ENCODE peak calls at places on chromosomes 1 and 21, in nine cellular contexts. G is HFF-Myc, K is WTC11, D is lung, Y is cardiac muscle cell, F is uterus, L is GM12865, U is choroid plexus epithelial cell, T is dorsolateral prefrontal cortex. J is an unnamed sample.

GRCh38 chr1:87252406-87252805 is 76.3 kb upstream of the LMO4 start:
- DNase-seq in D (no peak), G (peak), L (no peak), Y (peak), F (no peak), K (no peak), T (no peak), U (peak), J (no peak)

GRCh38 chr21:45361033-45361997 is 43.6 kb upstream of the COL18A1 start:
- DNase-seq in T (no peak), U (no peak), D (no peak), Y (no peak), G (no peak), K (no peak), L (no peak), F (no peak), J (no peak)

GRCh38 chr1:228366062-228366850 is 40.4 kb downstream of the TRIM11 start:
- DNase-seq in U (no peak), K (peak), D (no peak), L (no peak), T (peak), F (peak), G (no peak), Y (no peak), J (no peak)

GRCh38 chr1:55310517-55310927 is 95.4 kb upstream of the USP24 start:
- DNase-seq in D (no peak), G (peak), F (no peak), K (no peak), L (no peak), U (peak), Y (peak), T (peak), J (no peak)

GRCh38 chr1:7248402-7248805 is 463.1 kb downstream of the CAMTA1 start:
- DNase-seq in F (no peak), G (no peak), Y (no peak), T (no peak), L (no peak), D (no peak), U (no peak), K (no peak), J (no peak)

GRCh38 chr1:205600085-205600484 is 31.7 kb downstream of the ELK4 start:
- DNase-seq in G (no peak), K (no peak), U (peak), Y (peak), F (no peak), D (no peak), L (peak), T (no peak), J (no peak)

GRCh38 chr1:229431270-229432115 is 2.4 kb downstream of the ACTA1 start:
- DNase-seq in F (no peak), D (no peak), T (no peak), U (no peak), Y (no peak), K (no peak), G (no peak), L (no peak), J (no peak)

GRCh38 chr1:117512728-117513321 is 93.0 kb upstream of the TENT5C start:
- DNase-seq in K (no peak), T (no peak), U (peak), L (peak), G (no peak), Y (peak), D (no peak), F (no peak), J (no peak)

GRCh38 chr1:224554056-224554455 is 62.1 kb upstream of the CNIH3 start:
- DNase-seq in G (no peak), U (no peak), D (no peak), Y (no peak), K (no peak), L (no peak), T (no peak), F (no peak), J (no peak)

GRCh38 chr1:29410476-29410875 is 174.2 kb downstream of the PTPRU start:
- DNase-seq in U (no peak), G (no peak), F (no peak), L (no peak), T (no peak), Y (no peak), K (no peak), D (no peak), J (no peak)

GRCh38 chr1:19033926-19034680 is 77.6 kb upstream of the IFFO2 start:
- DNase-seq in D (no peak), L (no peak), U (no peak), K (peak), F (peak), G (no peak), Y (no peak), T (no peak), J (no peak)

GRCh38 chr1:79614762-79615161 is 608.2 kb upstream of the ADGRL4 start:
- DNase-seq in T (no peak), G (no peak), U (peak), Y (no peak), F (no peak), K (no peak), D (no peak), L (no peak), J (no peak)

GRCh38 chr1:235783148-235783776 is 83.4 kb downstream of the LYST start:
- DNase-seq in L (peak), G (peak), Y (peak), F (no peak), U (peak), K (no peak), D (no peak), T (no peak), J (no peak)

GRCh38 chr1:69055223-69055622 is 512.5 kb upstream of the LRRC7 start:
- DNase-seq in F (no peak), L (peak), G (peak), U (peak), T (no peak), K (no peak), Y (no peak), D (no peak), J (no peak)

GRCh38 chr1:172566196-172566997 is 33.4 kb downstream of the SUCO start:
- DNase-seq in T (no peak), Y (no peak), K (no peak), L (no peak), G (no peak), D (no peak), F (no peak), U (no peak), J (no peak)

GRCh38 chr1:213669512-213669911 is 318.3 kb upstream of the PROX1 start:
- DNase-seq in U (no peak), D (no peak), K (no peak), F (no peak), T (no peak), L (no peak), Y (no peak), G (no peak), J (no peak)

GRCh38 chr1:182441719-182442118 is 8.2 kb upstream of the RGSL1 start:
- DNase-seq in D (no peak), K (no peak), U (no peak), T (no peak), Y (no peak), F (no peak), G (no peak), L (peak), J (no peak)

GRCh38 chr1:82464362-82464931 is 663.7 kb downstream of the ADGRL2 start:
- DNase-seq in T (no peak), Y (peak), D (peak), U (peak), L (no peak), G (no peak), K (no peak), F (no peak), J (no peak)

GRCh38 chr1:59185163-59185855 is 111.6 kb upstream of the FGGY start:
- DNase-seq in F (no peak), K (no peak), U (no peak), D (no peak), T (no peak), G (no peak), L (no peak), Y (no peak), J (no peak)

GRCh38 chr1:208821939-208822338 is 577.8 kb upstream of the PLXNA2 start:
- DNase-seq in G (no peak), D (no peak), F (no peak), U (no peak), K (no peak), T (no peak), L (no peak), Y (no peak), J (no peak)

GRCh38 chr1:68542586-68542985 is 45.7 kb upstream of the DEPDC1 start:
- DNase-seq in L (no peak), Y (peak), D (no peak), K (no peak), F (no peak), G (no peak), T (no peak), U (peak), J (no peak)

GRCh38 chr1:201921952-201922558 is 24.3 kb downstream of the LMOD1 start:
- DNase-seq in G (no peak), U (no peak), L (no peak), D (no peak), F (no peak), K (no peak), T (no peak), Y (no peak), J (no peak)

GRCh38 chr1:201914456-201915235 is 25.9 kb downstream of the SHISA4 start:
- DNase-seq in F (peak), T (no peak), U (no peak), K (no peak), L (no peak), Y (peak), G (no peak), D (no peak), J (no peak)

GRCh38 chr1:201916649-201917249 is 28.1 kb downstream of the SHISA4 start:
- DNase-seq in F (peak), T (no peak), Y (peak), U (peak), L (peak), G (peak), K (no peak), D (peak), J (no peak)

GRCh38 chr1:201918343-201918742 is 28.0 kb downstream of the LMOD1 start:
- DNase-seq in F (peak), U (no peak), L (no peak), T (no peak), D (no peak), K (no peak), G (no peak), Y (no peak), J (no peak)

GRCh38 chr1:201917362-201918033 is 28.8 kb downstream of the SHISA4 start:
- DNase-seq in G (peak), F (peak), K (no peak), T (no peak), D (no peak), U (peak), L (no peak), Y (peak), J (no peak)
- TF ChIP-seq CTCF in G (no peak), F (no peak), K (no peak), T (no peak), D (no peak), U (peak), L (no peak), Y (no peak), J (no peak)

GRCh38 chr1:211910136-211910884 is 79.7 kb upstream of the LPGAT1 start:
- DNase-seq in U (no peak), G (no peak), D (no peak), F (no peak), K (no peak), Y (no peak), T (no peak), L (no peak), J (no peak)

GRCh38 chr1:211909385-211909784 is 78.8 kb upstream of the LPGAT1 start:
- DNase-seq in Y (no peak), K (no peak), D (no peak), L (no peak), U (no peak), F (no peak), G (no peak), T (no peak), J (no peak)

GRCh38 chr1:211910917-211911485 is 80.4 kb upstream of the LPGAT1 start:
- DNase-seq in F (no peak), U (no peak), L (no peak), K (no peak), G (peak), T (no peak), Y (no peak), D (no peak), J (no peak)

GRCh38 chr1:211908453-211908852 is 77.9 kb upstream of the LPGAT1 start:
- DNase-seq in G (no peak), L (peak), T (no peak), U (no peak), K (no peak), F (no peak), D (no peak), Y (no peak), J (no peak)

DNA sequence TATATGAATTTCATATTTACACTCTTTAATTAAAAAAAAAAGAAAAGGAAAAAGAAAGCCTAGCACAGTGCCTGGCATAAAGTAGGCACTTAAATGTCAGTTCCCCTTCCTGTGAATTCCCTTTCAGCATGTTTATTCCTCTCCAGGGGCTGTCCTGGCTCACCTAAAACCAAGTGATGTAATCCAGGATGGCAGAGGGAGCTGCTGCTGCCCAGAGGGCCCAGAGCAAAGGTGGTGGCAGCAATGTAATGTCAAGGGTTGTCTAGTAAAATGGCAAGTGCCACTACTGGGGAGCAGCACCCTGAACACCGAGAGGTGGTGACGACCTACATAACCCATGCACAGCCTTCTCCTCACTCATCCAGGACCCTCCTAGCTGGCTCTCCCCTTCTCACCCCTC is 78.4 kb upstream of the LPGAT1 start:
- DNase-seq in G (no peak), K (no peak), U (no peak), T (no peak), Y (no peak), L (no peak), F (no peak), D (no peak), J (no peak)
- TF ChIP-seq CTCF in G (no peak), K (no peak), U (no peak), T (no peak), Y (no peak), L (no peak), F (no peak), D (no peak), J (no peak)

GRCh38 chr1:22018583-22019559 is 17.4 kb downstream of the CELA3A start:
- DNase-seq in G (peak), L (peak), T (no peak), D (peak), F (no peak), Y (peak), U (peak), K (no peak), J (no peak)
- TF ChIP-seq CTCF in G (peak), L (peak), T (no peak), D (no peak), F (no peak), Y (peak), U (peak), K (no peak), J (no peak)

GRCh38 chr1:64823691-64824476 is 79.0 kb downstream of the RAVER2 start:
- DNase-seq in Y (peak), G (peak), T (peak), D (peak), F (peak), L (peak), U (peak), K (peak), J (no peak)
- TF ChIP-seq CTCF in Y (peak), G (peak), T (peak), D (peak), F (peak), L (peak), U (peak), K (peak), J (peak)

DNA sequence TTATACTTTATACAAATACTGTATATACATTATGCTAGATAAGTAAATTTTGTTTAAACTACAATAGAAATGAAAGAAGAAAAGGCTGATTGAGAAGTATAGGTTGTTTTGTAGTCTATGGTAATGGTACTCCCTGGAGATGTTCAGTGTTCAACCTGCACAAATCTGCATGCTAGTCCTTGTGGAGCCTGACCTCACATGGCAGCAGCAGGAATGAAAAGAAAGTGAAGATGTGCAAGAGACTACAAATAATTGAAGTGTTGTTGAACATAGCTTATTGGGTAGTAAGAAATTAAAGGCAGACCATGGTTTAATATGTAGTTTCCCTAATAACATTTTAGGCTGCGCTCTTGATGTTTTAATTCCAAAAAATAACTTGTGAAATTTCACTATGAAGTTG is 201.2 kb downstream of the TGFB2 start:
- DNase-seq in F (no peak), T (no peak), L (no peak), U (peak), G (no peak), K (no peak), D (no peak), Y (peak), J (no peak)
- TF ChIP-seq CTCF in F (no peak), T (no peak), L (no peak), U (peak), G (peak), K (no peak), D (no peak), Y (peak), J (no peak)

GRCh38 chr1:232793944-232794343 is 11.3 kb upstream of the MAP10 start:
- DNase-seq in K (no peak), L (peak), U (peak), Y (peak), G (peak), F (no peak), T (no peak), D (no peak), J (no peak)
- TF ChIP-seq CTCF in K (no peak), L (no peak), U (peak), Y (no peak), G (peak), F (no peak), T (no peak), D (no peak), J (no peak)

GRCh38 chr21:15826908-15827601 is 97.3 kb downstream of the USP25 start:
- DNase-seq in G (no peak), D (no peak), K (no peak), U (no peak), Y (no peak), T (no peak), F (no peak), L (no peak), J (no peak)

GRCh38 chr21:15825699-15826098 is 95.9 kb downstream of the USP25 start:
- DNase-seq in F (no peak), U (no peak), L (no peak), D (no peak), Y (no peak), K (no peak), G (no peak), T (no peak), J (no peak)

GRCh38 chr21:15823486-15824150 is 93.8 kb downstream of the USP25 start:
- DNase-seq in U (no peak), K (no peak), F (no peak), D (no peak), T (no peak), Y (no peak), L (no peak), G (no peak), J (no peak)

GRCh38 chr21:15831497-15831896 is 101.7 kb downstream of the USP25 start:
- DNase-seq in K (no peak), G (no peak), T (no peak), Y (no peak), F (no peak), D (no peak), U (no peak), L (no peak), J (no peak)

DNA sequence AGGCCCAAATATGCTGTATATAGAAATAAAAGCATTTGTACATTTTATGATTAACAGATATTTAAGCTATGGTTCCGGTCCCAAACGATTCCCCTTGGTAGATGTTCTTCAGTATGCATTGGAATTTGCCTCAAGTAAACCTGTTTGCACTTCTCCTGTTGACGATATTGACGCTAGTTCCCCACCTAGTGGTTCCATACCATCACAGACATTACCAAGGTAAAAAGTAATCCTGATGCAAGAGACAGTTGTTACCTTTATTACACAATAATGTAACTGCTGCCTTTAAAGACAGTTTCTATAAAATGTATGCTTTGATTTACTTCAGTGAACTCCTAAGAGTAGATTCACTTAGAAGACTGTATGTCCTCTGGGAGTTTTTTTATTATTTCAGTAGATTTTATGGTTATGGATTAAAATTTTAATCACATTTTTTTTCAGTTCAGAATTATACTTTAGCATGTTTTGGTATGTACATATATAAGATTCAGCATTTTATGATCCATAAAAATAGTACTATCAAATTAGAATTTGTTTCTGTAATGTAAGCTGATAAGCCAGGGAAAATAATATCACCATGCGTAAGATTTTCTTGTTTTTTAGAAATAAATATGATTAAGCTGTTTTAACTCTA is 96.5 kb downstream of the USP25 start:
- DNase-seq in F (peak), G (peak), Y (peak), L (peak), U (peak), T (no peak), D (no peak), K (peak), J (no peak)
- TF ChIP-seq CTCF in F (peak), G (peak), Y (peak), L (peak), U (peak), T (peak), D (peak), K (peak), J (peak)

GRCh38 chr1:110963666-110964399 is at the start of gene LRIF1:
- DNase-seq in K (peak), F (peak), Y (peak), D (peak), T (peak), G (peak), U (peak), L (peak), J (peak)
- TF ChIP-seq CTCF in K (no peak), F (peak), Y (peak), D (no peak), T (peak), G (peak), U (peak), L (peak), J (no peak)

GRCh38 chr1:32612189-32612881 is 38.0 kb downstream of the ZBTB8OS start:
- DNase-seq in Y (peak), G (peak), K (peak), D (peak), L (peak), F (peak), U (peak), T (peak), J (peak)
- TF ChIP-seq CTCF in Y (peak), G (peak), K (no peak), D (peak), L (peak), F (peak), U (peak), T (peak), J (no peak)

DNA sequence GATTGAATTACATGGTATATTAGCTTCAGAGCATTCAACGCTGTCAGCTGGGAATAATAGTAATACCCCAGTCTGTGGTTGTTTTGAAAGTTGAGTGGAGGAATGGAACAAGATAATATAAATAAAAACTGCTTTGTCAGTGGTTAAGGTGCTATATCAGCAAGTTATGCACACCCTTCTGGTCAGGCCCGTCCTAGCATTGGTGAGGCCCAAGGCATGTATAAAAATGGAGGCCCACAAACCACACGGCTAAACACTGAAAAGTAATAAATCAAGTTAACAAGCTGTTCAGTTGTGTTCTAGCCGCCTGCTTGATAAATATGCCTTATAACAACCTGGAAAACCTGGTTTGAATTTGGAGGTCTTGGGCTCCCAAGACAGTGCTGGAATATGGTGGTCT is 77.4 kb downstream of the PSMG1 start:
- DNase-seq in D (no peak), T (no peak), L (no peak), F (no peak), G (no peak), U (peak), Y (no peak), K (no peak), J (no peak)
- TF ChIP-seq CTCF in D (no peak), T (no peak), L (no peak), F (no peak), G (no peak), U (peak), Y (no peak), K (no peak), J (no peak)

J was measured in mesothelial cell of epicardium.